ENCODE peak calls at places on chromosomes 2 and 18, in four cellular contexts. H, T, C and G are unnamed samples.

GRCh38 chr2:138116456-138116855 is 152.2 kb downstream of the HNMT start:
- DNase-seq in C (no peak), T (no peak), H (no peak), G (no peak)

GRCh38 chr2:165573534-165574461 is 104.3 kb downstream of the CSRNP3 start:
- DNase-seq in T (peak), C (peak), H (no peak), G (peak)

GRCh38 chr2:31256611-31257382 is 22.8 kb downstream of the EHD3 start:
- DNase-seq in T (no peak), H (no peak), C (no peak), G (no peak)

GRCh38 chr2:134736167-134736885 is 17.5 kb upstream of the TMEM163 start:
- DNase-seq in H (no peak), T (no peak), C (no peak), G (no peak)

GRCh38 chr2:214808481-214808931 is 977 bp downstream of the BARD1 start:
- DNase-seq in C (no peak), T (no peak), H (no peak), G (no peak)

GRCh38 chr2:158743466-158743865 is 51.7 kb upstream of the DAPL1 start:
- DNase-seq in H (no peak), T (no peak), C (no peak), G (no peak)

GRCh38 chr2:68809324-68810240 is 61.6 kb downstream of the BMP10 start:
- DNase-seq in H (no peak), C (no peak), T (no peak), G (no peak)

GRCh38 chr2:18800240-18800971 is 211.0 kb upstream of the NT5C1B start:
- DNase-seq in T (no peak), C (no peak), H (no peak), G (peak)

GRCh38 chr2:16142383-16143361 is 202.3 kb downstream of the MYCN start:
- DNase-seq in H (no peak), C (no peak), T (no peak), G (no peak)

GRCh38 chr2:54666131-54666637 is 57.3 kb upstream of the EML6 start:
- DNase-seq in T (no peak), H (no peak), C (peak), G (no peak)

GRCh38 chr18:56889621-56890020 is 238.5 kb downstream of the WDR7 start:
- DNase-seq in H (no peak), C (no peak), T (no peak), G (no peak)

GRCh38 chr2:69309336-69310048 is 77.5 kb downstream of the GFPT1 start:
- DNase-seq in T (peak), H (no peak), C (peak), G (no peak)

GRCh38 chr18:79797518-79798345 is at the start of gene KCNG2:
- DNase-seq in H (no peak), C (no peak), T (no peak), G (no peak)

GRCh38 chr2:50143822-50144575 is 887.9 kb downstream of the NRXN1 start:
- DNase-seq in C (peak), T (no peak), H (no peak), G (no peak)

GRCh38 chr2:129050116-129050515 is 731.4 kb upstream of the HS6ST1 start:
- DNase-seq in T (no peak), H (no peak), C (no peak), G (no peak)

GRCh38 chr18:70491734-70492348 is 203.0 kb downstream of the SOCS6 start:
- DNase-seq in H (no peak), C (peak), T (peak), G (peak)

GRCh38 chr2:42073739-42074138 is 25.9 kb downstream of the PKDCC start:
- DNase-seq in H (no peak), T (no peak), C (no peak), G (no peak)

GRCh38 chr2:152466041-152466440 is 131.1 kb downstream of the FMNL2 start:
- DNase-seq in C (no peak), T (peak), H (no peak), G (no peak)

GRCh38 chr18:6058941-6059340 is 163.6 kb upstream of the TMEM200C start:
- DNase-seq in C (peak), H (no peak), T (no peak), G (no peak)

GRCh38 chr2:95273911-95274290 is 348 bp upstream of the PROM2 start:
- DNase-seq in T (no peak), H (no peak), C (no peak), G (no peak)

GRCh38 chr2:54673501-54673998 is 49.9 kb upstream of the EML6 start:
- DNase-seq in H (no peak), T (peak), C (peak), G (no peak)

GRCh38 chr2:47638430-47638829 is 144.5 kb upstream of the MSH6 start:
- DNase-seq in T (no peak), H (no peak), C (no peak), G (no peak)

GRCh38 chr2:74430502-74430901 is 9.0 kb downstream of the WDR54 start:
- DNase-seq in H (no peak), T (no peak), C (no peak), G (no peak)

GRCh38 chr2:152525277-152525838 is 190.4 kb downstream of the FMNL2 start:
- DNase-seq in T (peak), C (peak), H (no peak), G (no peak)

GRCh38 chr2:29528891-29529520 is 392.4 kb downstream of the ALK start:
- DNase-seq in T (peak), C (peak), H (no peak), G (no peak)

GRCh38 chr18:80147037-80147417 is 38.0 kb downstream of the ADNP2 start:
- DNase-seq in H (no peak), C (no peak), T (no peak), G (no peak)

GRCh38 chr18:24089626-24090337 is 49.1 kb upstream of the CABYR start:
- DNase-seq in C (no peak), H (no peak), T (no peak), G (no peak)

GRCh38 chr2:106536490-106536889 is 49.3 kb downstream of the CD8B2 start:
- DNase-seq in T (no peak), H (no peak), C (no peak), G (no peak)

GRCh38 chr18:46712406-46712805 is 44.4 kb downstream of the ST8SIA5 start:
- DNase-seq in C (peak), H (no peak), T (no peak), G (no peak)

GRCh38 chr2:38959938-38960608 is 70.4 kb downstream of the ARHGEF33 start:
- DNase-seq in C (peak), T (peak), H (no peak), G (peak)
- TF ChIP-seq CTCF in C (peak), T (no peak), H (no peak), G (no peak)

GRCh38 chr2:142883526-142883925 is 6.1 kb downstream of the KYNU start:
- DNase-seq in C (no peak), T (no peak), H (no peak), G (no peak)
- TF ChIP-seq CTCF in C (no peak), T (no peak), H (no peak), G (no peak)

DNA sequence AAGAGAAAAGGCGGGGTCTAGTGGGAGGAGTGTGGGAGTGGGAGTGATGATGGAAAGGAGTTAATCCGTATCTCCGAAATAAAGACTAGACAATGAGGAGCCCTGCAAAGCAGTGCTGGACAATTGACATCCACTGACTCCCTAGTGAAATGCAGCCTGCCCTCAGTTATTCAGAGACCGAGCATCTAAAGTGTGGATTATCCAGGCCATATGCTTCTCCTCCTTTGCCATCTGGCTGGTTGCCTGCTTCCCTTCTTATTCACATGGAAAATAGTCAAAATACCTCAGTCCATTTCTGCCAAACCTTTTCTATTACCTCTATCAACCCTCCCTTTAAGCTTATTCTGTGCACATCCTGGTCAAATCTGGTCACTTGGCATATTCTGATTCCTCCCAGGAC is 288.8 kb upstream of the SIX3 start:
- DNase-seq in T (no peak), C (no peak), H (no peak), G (no peak)
- TF ChIP-seq CTCF in T (no peak), C (no peak), H (no peak), G (no peak)

GRCh38 chr2:155368934-155369333 is 670.4 kb downstream of the KCNJ3 start:
- DNase-seq in H (no peak), T (no peak), C (no peak), G (no peak)
- TF ChIP-seq CTCF in H (peak), T (peak), C (peak), G (peak)

DNA sequence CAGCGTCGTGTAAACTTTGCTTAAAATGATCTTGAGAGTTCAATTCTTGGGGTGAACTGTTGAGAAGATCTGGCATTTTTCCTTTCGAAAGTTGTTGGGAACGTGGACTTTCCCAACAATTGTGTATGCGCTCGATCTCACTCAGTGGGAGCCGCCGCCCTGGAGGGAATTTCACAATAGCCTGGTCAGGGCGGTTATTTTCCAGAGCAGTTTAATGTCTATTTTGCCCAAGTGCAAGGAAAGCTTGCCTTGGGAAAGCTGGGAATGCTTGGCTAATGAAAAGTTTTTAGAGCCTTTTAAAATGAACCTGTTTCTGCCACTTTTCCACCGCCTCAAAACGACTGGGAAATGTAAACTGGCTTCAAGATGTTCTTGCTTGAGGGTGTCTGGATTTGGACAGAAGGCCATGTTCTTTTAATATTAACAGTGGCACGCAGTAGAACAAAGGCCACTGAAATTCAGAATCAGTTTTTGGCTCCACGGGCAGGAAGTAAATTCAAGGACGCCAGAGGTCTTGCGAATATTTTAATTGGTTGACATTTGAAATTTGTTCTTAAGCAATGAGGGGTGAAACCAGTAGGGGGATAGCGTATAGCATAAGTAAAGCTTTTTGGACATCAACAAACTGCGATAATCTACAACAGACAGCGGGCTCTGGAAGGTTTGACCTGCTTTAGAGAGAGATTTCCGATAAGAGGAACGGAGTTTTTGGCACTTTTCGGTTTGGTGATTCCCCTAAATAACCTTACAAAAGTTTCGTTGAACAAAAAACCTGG is 1.2 kb downstream of the CFLAR start:
- DNase-seq in H (no peak), C (peak), T (peak), G (no peak)
- TF ChIP-seq CTCF in H (no peak), C (peak), T (no peak), G (peak)

GRCh38 chr2:9991829-9992273 is 40.4 kb downstream of the GRHL1 start:
- DNase-seq in C (no peak), H (no peak), T (no peak), G (no peak)

GRCh38 chr2:9991221-9991620 is 39.7 kb downstream of the GRHL1 start:
- DNase-seq in C (no peak), T (no peak), H (no peak), G (no peak)

GRCh38 chr2:9995059-9995458 is 43.6 kb downstream of the GRHL1 start:
- DNase-seq in H (no peak), T (no peak), C (no peak), G (no peak)

GRCh38 chr2:9994462-9994861 is 43.0 kb downstream of the GRHL1 start:
- DNase-seq in C (no peak), T (no peak), H (no peak), G (no peak)

DNA sequence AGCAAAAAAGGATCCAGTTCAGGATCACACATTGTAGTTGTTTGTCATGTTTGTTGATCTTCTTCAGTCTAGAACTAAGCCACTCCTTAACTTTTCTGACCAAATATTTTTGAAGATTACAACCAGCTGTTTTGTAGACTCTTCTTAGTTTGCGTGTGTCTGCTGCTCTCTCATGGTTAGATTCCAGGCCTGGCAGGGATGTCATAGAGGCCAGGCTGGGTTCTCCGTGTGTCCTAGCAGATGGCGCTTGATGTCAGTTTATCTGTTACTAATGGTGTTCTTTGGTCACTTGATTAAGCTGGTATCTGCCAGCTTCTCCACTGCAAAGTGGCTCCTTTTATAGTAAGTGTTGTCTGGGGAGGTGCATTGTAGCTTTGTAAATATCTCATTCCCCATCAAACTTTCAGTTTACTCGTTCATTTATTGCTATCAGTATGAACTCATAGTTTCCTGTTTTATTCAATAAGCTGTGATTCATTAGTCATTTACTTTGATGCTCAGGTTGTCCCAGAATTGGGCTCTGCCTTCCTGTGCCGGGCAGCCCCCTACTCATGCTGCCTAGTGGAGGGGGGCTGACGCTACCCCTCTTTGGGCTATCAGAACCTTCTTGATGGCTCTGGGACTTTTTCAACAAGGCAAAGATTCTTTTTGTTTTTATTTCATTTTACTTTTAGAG is 42.1 kb downstream of the GRHL1 start:
- DNase-seq in T (no peak), H (no peak), C (no peak), G (no peak)
- TF ChIP-seq CTCF in T (no peak), H (no peak), C (peak), G (no peak)